ENCODE peak calls at places on chromosomes 16 and 17, in five cellular contexts. A is lower leg skin, C is sigmoid colon, W is HCT116, H is suprapubic skin. O is an unnamed sample.

GRCh38 chr17:17044846-17045561 is 2.7 kb downstream of the MPRIP start:
- DNase-seq in A (no peak), H (peak), W (no peak), C (peak), O (no peak)

GRCh38 chr16:83899272-83899897 is 470 bp downstream of the MLYCD start:
- DNase-seq in A (no peak), W (no peak), H (no peak), C (peak), O (no peak)

GRCh38 chr17:48643697-48644012 is 17.5 kb upstream of the HOXB9 start:
- DNase-seq in W (no peak), C (no peak), H (no peak), A (no peak), O (no peak)

GRCh38 chr17:42002792-42003301 is 14.4 kb downstream of the DNAJC7 start:
- DNase-seq in W (no peak), C (no peak), H (no peak), A (no peak), O (no peak)

GRCh38 chr16:57679016-57679415 is 10.9 kb downstream of the ADGRG3 start:
- DNase-seq in W (no peak), H (no peak), C (no peak), A (no peak), O (no peak)

GRCh38 chr16:62700456-62701280 is 664.4 kb upstream of the CDH8 start:
- DNase-seq in H (no peak), C (no peak), W (no peak), A (no peak), O (no peak)

GRCh38 chr17:39209317-39210092 is 9.4 kb downstream of the RPL19 start:
- DNase-seq in A (peak), H (no peak), C (peak), W (no peak), O (no peak)

GRCh38 chr17:77356690-77357201 is 216.0 kb downstream of the SEC14L1 start:
- DNase-seq in W (no peak), A (peak), H (peak), C (peak), O (no peak)

GRCh38 chr16:89232107-89232506 is 14.6 kb downstream of the ZNF778 start:
- DNase-seq in H (no peak), A (no peak), W (no peak), C (no peak), O (no peak)

GRCh38 chr16:89233678-89234490 is 16.4 kb downstream of the ZNF778 start:
- DNase-seq in A (no peak), H (no peak), C (no peak), W (no peak), O (no peak)

GRCh38 chr16:89224665-89225064 is 7.2 kb downstream of the ZNF778 start:
- DNase-seq in W (no peak), A (no peak), H (no peak), C (no peak), O (no peak)

GRCh38 chr16:89230210-89230609 is 12.7 kb downstream of the ZNF778 start:
- DNase-seq in C (no peak), W (no peak), H (no peak), A (no peak), O (no peak)
- H3K4me3 ChIP-seq in C (no peak), W (no peak), H (no peak), A (no peak), O (no peak)

GRCh38 chr17:40883031-40883430 is 2.0 kb downstream of the KRT20 start:
- DNase-seq in C (no peak), W (no peak), A (no peak), H (no peak), O (no peak)

GRCh38 chr17:40888321-40888720 is 3.3 kb upstream of the KRT20 start:
- DNase-seq in W (no peak), H (no peak), C (no peak), A (no peak), O (no peak)

GRCh38 chr17:40884708-40885512 is at the start of gene KRT20:
- DNase-seq in A (no peak), H (no peak), W (no peak), C (no peak), O (no peak)

GRCh38 chr17:40886090-40886489 is 1.0 kb upstream of the KRT20 start:
- DNase-seq in A (no peak), H (no peak), W (no peak), C (no peak), O (no peak)

DNA sequence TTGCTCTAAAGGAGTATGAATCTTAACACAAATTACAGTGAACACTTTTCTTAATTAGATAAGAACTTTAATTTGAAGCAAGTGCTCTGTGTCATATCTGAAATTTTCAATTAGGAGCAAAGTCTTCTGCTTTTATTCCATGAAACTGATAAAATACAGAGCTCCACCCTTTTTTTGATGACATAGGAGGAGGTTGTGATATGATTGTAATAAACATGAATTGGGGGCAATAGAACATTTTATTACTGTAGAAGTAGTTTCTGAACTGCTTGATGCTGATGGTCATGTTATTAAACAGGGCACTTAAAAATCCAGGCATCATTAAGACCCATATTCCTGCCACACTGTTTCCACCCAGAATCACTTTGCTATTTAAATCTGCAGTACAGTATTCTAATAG is 1.1 kb downstream of the KRT20 start:
- DNase-seq in W (no peak), A (no peak), H (no peak), C (no peak), O (no peak)
- TF ChIP-seq POLR2A in W (no peak), A (no peak), H (no peak), C (no peak), O (no peak)

GRCh38 chr17:82316651-82317393 is 586 bp downstream of the CD7 start:
- DNase-seq in C (no peak), H (no peak), A (no peak), W (no peak), O (no peak)
- H3K4me3 ChIP-seq in C (no peak), H (no peak), A (no peak), W (no peak), O (peak)

DNA sequence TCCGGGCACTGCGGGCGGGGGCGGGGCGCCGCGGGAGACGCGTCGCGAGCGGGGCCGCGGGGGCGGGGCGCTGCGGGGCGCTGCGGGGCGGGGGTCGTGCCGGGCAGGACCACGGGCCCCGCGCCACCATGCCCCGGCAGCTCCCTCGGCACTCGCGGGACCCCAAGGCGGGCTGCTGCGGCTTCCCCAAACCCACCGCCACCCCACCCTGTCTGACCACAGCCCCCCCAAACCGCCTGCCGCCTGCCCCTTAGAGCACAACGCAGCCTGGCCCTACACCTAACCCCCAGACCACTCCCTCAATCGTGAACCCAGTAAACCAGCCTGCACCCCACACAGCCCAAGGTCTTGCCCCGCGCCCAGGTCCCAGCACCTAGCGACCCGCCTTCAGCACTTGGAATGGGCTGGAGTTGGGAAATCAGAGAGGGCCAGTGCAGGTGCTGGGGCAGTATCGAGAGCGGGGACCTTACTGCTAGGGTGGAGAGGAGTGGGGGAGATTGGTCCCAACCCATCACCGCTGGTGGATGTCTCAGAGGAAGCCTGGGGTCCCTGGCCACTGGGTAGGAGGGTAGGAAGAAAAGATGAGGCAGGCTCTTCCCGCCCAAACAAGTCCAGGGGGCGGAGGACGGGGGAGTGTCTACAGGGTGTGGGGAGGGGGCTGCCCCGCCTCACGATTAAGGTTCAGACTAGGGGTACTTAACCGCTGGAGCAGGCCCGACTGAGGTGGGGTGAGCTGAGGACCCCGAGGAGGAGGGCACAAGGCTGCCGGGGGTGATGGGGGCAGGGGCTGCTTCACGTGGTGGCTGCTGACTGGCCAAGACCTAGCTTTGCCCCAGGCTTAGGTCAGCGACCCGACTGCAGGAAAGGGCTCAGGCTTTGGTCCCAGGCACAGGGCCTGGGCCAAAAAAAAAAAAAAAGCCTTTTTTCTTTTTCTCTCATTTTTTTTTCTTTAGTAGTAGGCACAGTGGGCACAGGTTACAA is 539 bp upstream of the VAMP2 start:
- DNase-seq in C (peak), W (no peak), A (no peak), H (no peak), O (no peak)
- TF ChIP-seq POLR2A in C (no peak), W (no peak), A (no peak), H (no peak), O (no peak)

GRCh38 chr17:20852541-20853370 is 190.1 kb downstream of the USP22 start:
- DNase-seq in W (no peak), H (no peak), A (no peak), C (peak), O (no peak)
- H3K4me3 ChIP-seq in W (no peak), H (peak), A (no peak), C (peak), O (no peak)